ENCODE peak calls at places on chromosomes 1 and 21, in six cellular contexts. I, Z, G, T, L and D are unnamed samples.

GRCh38 chr1:102902045-102902444 is 206.3 kb downstream of the COL11A1 start:
- DNase-seq in I (no peak), Z (no peak), G (no peak), T (no peak), L (no peak), D (no peak)

GRCh38 chr1:106924360-106924759 is 132.1 kb upstream of the PRMT6 start:
- DNase-seq in I (no peak), Z (no peak), G (no peak), T (no peak), L (no peak), D (no peak)

GRCh38 chr1:241531195-241532172 is 694 bp upstream of the KMO start:
- DNase-seq in I (no peak), Z (no peak), G (no peak), T (no peak), L (peak), D (no peak)

GRCh38 chr21:41975391-41976272 is 21.8 kb upstream of the C2CD2 start:
- DNase-seq in I (no peak), Z (no peak), G (no peak), T (no peak), L (no peak), D (no peak)

GRCh38 chr1:169312084-169312954 is 55.3 kb downstream of the NME7 start:
- DNase-seq in I (no peak), Z (peak), G (no peak), T (peak), L (peak), D (peak)

GRCh38 chr1:46757956-46758304 is 39.0 kb upstream of the EFCAB14 start:
- DNase-seq in I (no peak), Z (no peak), G (no peak), T (no peak), L (no peak), D (no peak)

GRCh38 chr1:59291566-59291965 is 5.3 kb upstream of the FGGY start:
- DNase-seq in I (no peak), Z (no peak), G (no peak), T (no peak), L (no peak), D (no peak)

GRCh38 chr1:206511362-206512064 is 4.2 kb downstream of the RASSF5 start:
- DNase-seq in I (no peak), Z (no peak), G (no peak), T (no peak), L (no peak), D (no peak)

GRCh38 chr1:220226752-220227151 is 45.5 kb downstream of the RAB3GAP2 start:
- DNase-seq in I (no peak), Z (no peak), G (no peak), T (no peak), L (no peak), D (no peak)

GRCh38 chr1:202072211-202072610 is 50.5 kb upstream of the GPR37L1 start:
- DNase-seq in I (no peak), Z (no peak), G (no peak), T (no peak), L (no peak), D (no peak)

GRCh38 chr21:36847189-36847588 is 119.3 kb downstream of the HLCS start:
- DNase-seq in I (no peak), Z (no peak), G (no peak), T (no peak), L (no peak), D (no peak)

GRCh38 chr1:161196521-161197451 is 2.1 kb downstream of the ADAMTS4 start:
- DNase-seq in I (no peak), Z (no peak), G (no peak), T (no peak), L (no peak), D (no peak)

GRCh38 chr1:62318756-62319544 is at the start of gene KANK4:
- DNase-seq in I (no peak), Z (no peak), G (no peak), T (no peak), L (no peak), D (no peak)

GRCh38 chr1:32983039-32983438 is 18.4 kb upstream of the RNF19B start:
- DNase-seq in I (no peak), Z (no peak), G (no peak), T (no peak), L (no peak), D (no peak)

GRCh38 chr1:99638853-99639252 is 7.1 kb upstream of the PALMD start:
- DNase-seq in I (no peak), Z (no peak), G (no peak), T (no peak), L (no peak), D (no peak)

GRCh38 chr1:211643324-211644212 is 31.9 kb downstream of the NEK2 start:
- DNase-seq in I (no peak), Z (no peak), G (no peak), T (no peak), L (no peak), D (no peak)

GRCh38 chr1:76669624-76670023 is 197.7 kb upstream of the ST6GALNAC5 start:
- DNase-seq in I (no peak), Z (no peak), G (no peak), T (no peak), L (no peak), D (no peak)

GRCh38 chr1:150302338-150302737 is 8.7 kb downstream of the MRPS21 start:
- DNase-seq in I (no peak), Z (no peak), G (no peak), T (no peak), L (no peak), D (no peak)

GRCh38 chr1:223811634-223812101 is 34.1 kb downstream of the TP53BP2 start:
- DNase-seq in I (no peak), Z (no peak), G (no peak), T (no peak), L (peak), D (no peak)

GRCh38 chr1:246564839-246565750 is 966 bp downstream of the TFB2M start:
- DNase-seq in I (no peak), Z (no peak), G (no peak), T (no peak), L (no peak), D (no peak)

GRCh38 chr1:106921186-106921585 is 135.3 kb upstream of the PRMT6 start:
- DNase-seq in I (no peak), Z (no peak), G (no peak), T (no peak), L (no peak), D (no peak)